ENCODE peak calls at places on chromosomes 16 and 17, in five cellular contexts. N, P, A, K and Q are unnamed samples.

GRCh38 chr16:9818702-9819101 is 363.5 kb downstream of the GRIN2A start:
- DNase-seq in N (no peak), K (no peak), A (no peak), P (no peak), Q (no peak)

GRCh38 chr16:56558024-56558747 is 6.7 kb upstream of the MT4 start:
- DNase-seq in K (peak; percentile 77), A (no peak), P (peak; percentile 75), N (peak; percentile 89), Q (no peak)

GRCh38 chr17:42118545-42118944 is 2.6 kb downstream of the KAT2A start:
- DNase-seq in N (no peak), A (no peak), P (peak; percentile 50), K (peak; percentile 30), Q (peak; percentile 75)

GRCh38 chr17:39051001-39051605 is 83.9 kb upstream of the FBXO47 start:
- DNase-seq in N (no peak), P (no peak), K (no peak), A (no peak), Q (no peak)

GRCh38 chr16:677306-678190 is 2.1 kb downstream of the RHBDL1 start:
- DNase-seq in K (no peak), A (no peak), P (no peak), N (no peak), Q (no peak)

GRCh38 chr17:50063516-50064252 is 7.8 kb downstream of the ITGA3 start:
- DNase-seq in P (peak; percentile 77), A (no peak), N (peak; percentile 68), K (no peak), Q (no peak)

GRCh38 chr16:76287466-76287865 is 10.3 kb downstream of the CNTNAP4 start:
- DNase-seq in A (no peak), P (no peak), N (no peak), K (no peak), Q (no peak)

GRCh38 chr17:57730026-57730701 is 14.9 kb downstream of the CCDC182 start:
- DNase-seq in P (no peak), N (no peak), K (no peak), A (no peak), Q (no peak)

DNA sequence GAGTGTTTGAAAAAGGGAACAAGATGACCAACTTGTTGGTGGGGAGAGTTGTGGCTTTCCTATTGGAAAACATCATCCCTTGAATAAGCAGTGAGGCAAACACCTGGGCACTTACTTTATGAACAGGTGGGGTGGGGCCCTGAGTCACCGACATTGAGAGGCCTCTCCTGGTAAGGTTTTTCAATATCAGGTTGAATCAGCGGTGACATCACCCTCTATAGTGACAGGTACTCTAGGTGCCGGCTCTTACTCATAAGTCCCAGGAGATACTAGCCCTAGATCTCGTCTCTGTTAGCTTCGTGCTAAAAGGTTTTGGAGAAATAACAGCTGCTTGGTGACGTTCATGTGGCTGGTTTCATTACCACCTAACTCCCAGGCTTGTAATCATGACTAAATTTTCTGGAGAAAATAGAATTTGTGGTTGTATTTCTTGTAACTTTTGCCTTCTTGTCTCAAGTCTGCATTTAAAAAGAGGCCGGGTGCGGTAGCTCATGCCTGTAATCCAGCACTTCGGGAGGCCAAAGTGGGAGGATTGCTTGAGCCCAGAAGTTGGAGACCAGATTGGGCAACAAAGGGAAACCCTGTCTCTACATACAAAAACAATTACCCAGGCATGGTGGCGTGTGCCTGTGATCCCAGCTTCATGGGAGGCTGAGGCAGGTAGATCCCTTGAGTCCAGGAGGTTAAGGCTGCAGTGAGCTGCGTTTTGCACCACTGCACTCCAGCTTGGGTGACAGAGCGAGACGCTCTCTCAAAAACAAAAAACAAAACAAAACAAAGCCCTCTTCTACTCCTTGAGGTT is 19.4 kb downstream of the CDH1 start:
- DNase-seq in P (peak; percentile 46), A (peak; percentile 87), N (peak; percentile 98), K (no peak), Q (peak; percentile 95)
- TF ChIP-seq CTCF in P (no peak), A (no peak), N (no peak), K (no peak), Q (no peak)

DNA sequence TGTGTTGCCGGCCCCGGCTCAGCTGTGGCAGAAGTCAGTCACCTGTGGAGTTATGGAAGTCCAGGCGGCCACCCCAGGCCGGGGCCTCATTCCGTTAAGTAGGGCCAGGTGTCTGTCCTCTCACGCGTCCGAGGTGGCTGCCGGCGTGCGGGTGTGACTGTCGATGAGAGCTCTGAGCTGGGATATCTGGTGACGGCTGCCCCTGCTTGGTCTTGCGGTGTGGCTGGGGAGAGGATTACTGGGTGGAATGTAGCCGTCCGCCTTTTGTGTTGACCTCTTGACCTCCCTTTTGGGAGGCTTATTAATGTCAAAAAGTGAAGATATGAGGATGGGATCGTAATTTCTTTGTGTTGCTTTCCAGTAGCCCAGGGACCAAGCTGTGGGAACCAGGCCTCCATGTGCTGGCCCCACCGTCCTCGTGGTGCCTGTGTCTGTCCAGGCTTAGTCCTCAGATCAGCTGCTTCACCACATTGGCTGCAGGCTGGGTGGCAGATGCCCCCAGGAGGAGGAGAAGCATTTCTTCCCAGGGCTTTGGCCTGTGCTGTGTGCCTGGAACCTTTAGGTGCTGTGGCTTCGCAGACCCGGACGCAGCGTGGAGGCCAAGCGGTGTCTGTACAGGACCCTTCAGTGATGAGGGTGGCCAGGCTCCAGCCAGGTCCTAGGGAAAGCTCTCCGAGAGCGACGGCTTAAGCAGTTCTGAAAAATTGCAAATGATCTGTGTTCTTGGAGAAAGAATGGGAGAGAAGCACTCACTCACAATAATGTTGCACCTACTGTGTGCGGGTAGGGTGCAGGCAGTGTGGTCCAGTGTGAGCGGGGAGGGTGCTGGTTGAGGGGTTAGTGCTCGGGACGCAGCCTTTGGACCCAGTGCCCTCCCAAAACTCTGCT is 23.2 kb upstream of the ZNF750 start:
- DNase-seq in K (no peak), N (no peak), A (no peak), P (no peak), Q (no peak)
- TF ChIP-seq CTCF in K (no peak), N (no peak), A (no peak), P (no peak), Q (no peak)

GRCh38 chr16:54291981-54292487 is 5.4 kb upstream of the IRX3 start:
- DNase-seq in N (no peak), A (no peak), K (peak; percentile 25), P (peak; percentile 23), Q (no peak)
- TF ChIP-seq CTCF in N (no peak), A (no peak), K (no peak), P (no peak), Q (no peak)

DNA sequence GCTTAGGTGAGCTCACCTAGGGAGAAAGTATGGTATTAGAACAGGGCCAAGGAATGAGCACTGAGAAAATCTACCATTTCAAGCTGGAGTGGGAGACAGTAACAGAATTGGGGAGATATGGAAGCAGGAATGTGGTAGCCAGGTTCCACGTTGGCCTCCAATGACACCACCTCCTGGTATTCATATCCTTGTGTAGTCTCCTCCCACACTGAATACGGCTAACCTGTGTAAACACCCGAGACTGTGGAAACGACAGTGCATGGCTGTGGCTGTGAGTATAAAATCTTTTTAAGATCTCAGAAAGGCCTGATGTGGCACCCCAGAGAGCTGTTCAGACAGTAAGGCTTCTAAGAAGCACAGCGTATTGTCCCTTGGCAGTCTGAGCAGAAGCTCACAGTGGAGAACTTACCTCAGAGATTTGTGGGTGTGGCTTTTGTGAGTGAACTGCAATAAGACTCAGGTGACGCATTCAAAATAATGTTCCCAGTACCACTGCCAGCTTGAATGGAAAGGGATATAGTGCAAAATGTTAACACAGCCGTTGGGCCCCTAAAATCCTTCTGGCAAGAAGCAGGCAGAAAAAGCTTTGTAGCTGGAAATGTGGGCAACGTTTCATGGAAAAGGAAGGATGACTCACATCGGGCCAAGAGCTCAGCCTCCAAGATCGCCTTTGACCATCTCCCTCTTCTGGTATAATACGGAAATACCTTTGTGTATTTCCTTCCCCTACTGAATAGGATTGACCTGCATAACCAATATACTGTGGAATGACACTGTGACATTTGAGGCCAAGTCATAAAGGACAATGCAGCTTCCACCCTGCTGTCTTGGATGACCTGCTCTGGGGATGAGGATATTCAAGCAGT is 14.4 kb downstream of the SDR42E1 start:
- DNase-seq in K (peak; percentile 56), A (peak; percentile 77), P (peak; percentile 77), N (peak; percentile 79), Q (peak; percentile 49)
- TF ChIP-seq CTCF in K (peak; percentile 15), A (peak; percentile 29), P (peak; percentile 50), N (peak; percentile 61), Q (peak; percentile 72)

GRCh38 chr16:89656435-89657121 is 930 bp downstream of the CHMP1A start:
- DNase-seq in N (no peak), K (no peak), A (no peak), P (no peak), Q (no peak)
- TF ChIP-seq CTCF in N (no peak), K (no peak), A (no peak), P (no peak), Q (no peak)